ENCODE peak calls at places on chromosome 2, in seven cellular contexts. S is AG09309, F is GM20000, X is HCT116, P is right lobe of liver, Z is cardiac muscle cell, G is H1. K is an unnamed sample.

GRCh38 chr2:190959911-190960788 is 53.8 kb downstream of the STAT1 start:
- DNase-seq in F (no peak), P (no peak), Z (no peak), X (no peak), S (no peak), G (no peak), K (no peak)

GRCh38 chr2:172249336-172249735 is 146.6 kb upstream of the DLX2 start:
- DNase-seq in F (no peak), S (no peak), Z (no peak), G (no peak), X (no peak), P (no peak), K (no peak)

GRCh38 chr2:149536649-149537048 is 50.9 kb downstream of the MMADHC start:
- DNase-seq in G (no peak), F (no peak), P (no peak), Z (no peak), S (no peak), X (no peak), K (no peak)

GRCh38 chr2:11701831-11702301 is 31.9 kb upstream of the NTSR2 start:
- DNase-seq in G (no peak), X (no peak), S (no peak), F (no peak), Z (no peak), P (no peak), K (no peak)

GRCh38 chr2:239234151-239234825 is 166.5 kb downstream of the HDAC4 start:
- DNase-seq in G (no peak), F (no peak), P (no peak), Z (no peak), S (no peak), X (no peak), K (no peak)

GRCh38 chr2:159298967-159299366 is 12.5 kb upstream of the WDSUB1 start:
- DNase-seq in F (no peak), X (no peak), P (no peak), G (no peak), S (no peak), Z (no peak), K (no peak)

GRCh38 chr2:48902521-48902920 is 147.0 kb upstream of the LHCGR start:
- DNase-seq in S (no peak), F (no peak), Z (no peak), X (no peak), G (no peak), P (no peak), K (no peak)

GRCh38 chr2:219457784-219458369 is 23.2 kb downstream of the SPEG start:
- DNase-seq in S (no peak), Z (peak), P (no peak), G (no peak), X (no peak), F (no peak), K (peak)

GRCh38 chr2:182132605-182133004 is 147.0 kb downstream of the PPP1R1C start:
- DNase-seq in P (no peak), X (no peak), F (no peak), Z (no peak), S (no peak), G (no peak), K (no peak)

GRCh38 chr2:177334940-177335543 is 57.5 kb upstream of the AGPS start:
- DNase-seq in S (no peak), Z (peak), F (peak), X (peak), P (no peak), G (no peak), K (no peak)

GRCh38 chr2:177261115-177261779 is 3.3 kb downstream of the NFE2L2 start:
- DNase-seq in P (no peak), G (no peak), S (no peak), F (no peak), Z (no peak), X (no peak), K (no peak)

GRCh38 chr2:50491541-50492114 is 540.3 kb downstream of the NRXN1 start:
- DNase-seq in S (peak), P (no peak), F (peak), X (peak), Z (peak), G (no peak), K (no peak)

GRCh38 chr2:121128741-121129659 is 156.0 kb downstream of the TFCP2L1 start:
- DNase-seq in S (no peak), G (peak), X (peak), Z (peak), F (no peak), P (peak), K (no peak)

GRCh38 chr2:3631851-3632659 is 25.9 kb upstream of the ALLC start:
- DNase-seq in P (no peak), F (no peak), Z (no peak), G (peak), S (no peak), X (no peak), K (peak)

GRCh38 chr2:26768759-26769500 is 4.8 kb downstream of the SLC35F6 start:
- DNase-seq in Z (no peak), S (no peak), X (peak), F (no peak), G (no peak), P (peak), K (no peak)

GRCh38 chr2:158546412-158547144 is 89.8 kb downstream of the PKP4 start:
- DNase-seq in F (peak), G (no peak), X (no peak), S (no peak), P (no peak), Z (no peak), K (no peak)

GRCh38 chr2:25401307-25402021 is 59.7 kb upstream of the DNMT3A start:
- DNase-seq in P (no peak), F (no peak), G (no peak), S (no peak), Z (no peak), X (no peak), K (no peak)

GRCh38 chr2:94990956-94991355 is 34.6 kb upstream of the MAL start:
- DNase-seq in F (no peak), G (peak), P (no peak), Z (no peak), X (no peak), S (no peak), K (no peak)

GRCh38 chr2:167005096-167005495 is 116.8 kb downstream of the XIRP2 start:
- DNase-seq in S (no peak), P (no peak), G (no peak), Z (no peak), X (no peak), F (no peak), K (no peak)

GRCh38 chr2:121316986-121317385 is 32.0 kb upstream of the TFCP2L1 start:
- DNase-seq in F (no peak), S (no peak), G (no peak), X (no peak), P (no peak), Z (no peak), K (no peak)

GRCh38 chr2:55885129-55885943 is 38.2 kb downstream of the EFEMP1 start:
- DNase-seq in G (no peak), Z (no peak), P (no peak), S (peak), F (no peak), X (peak), K (no peak)

GRCh38 chr2:25331686-25332365 is 9.9 kb downstream of the DNMT3A start:
- DNase-seq in X (no peak), P (no peak), G (no peak), F (no peak), Z (no peak), S (no peak), K (no peak)

GRCh38 chr2:163044116-163044515 is 205.5 kb upstream of the KCNH7 start:
- DNase-seq in Z (no peak), G (no peak), F (no peak), S (no peak), X (no peak), P (no peak), K (no peak)

GRCh38 chr2:74457549-74458131 is 598 bp upstream of the WBP1 start:
- DNase-seq in F (peak), X (no peak), Z (peak), P (peak), S (no peak), G (peak), K (no peak)

GRCh38 chr2:47339745-47340541 is 63.0 kb upstream of the MSH2 start:
- DNase-seq in Z (no peak), X (peak), F (no peak), G (no peak), S (no peak), P (no peak), K (no peak)

GRCh38 chr2:100140582-100140981 is 1.8 kb downstream of the AFF3 start:
- DNase-seq in G (no peak), P (no peak), S (no peak), Z (no peak), X (no peak), F (no peak), K (no peak)

GRCh38 chr2:196322963-196323810 is 151.8 kb upstream of the STK17B start:
- DNase-seq in Z (no peak), F (no peak), X (no peak), G (no peak), S (peak), P (no peak), K (no peak)

GRCh38 chr2:190948671-190949070 is 65.3 kb downstream of the STAT1 start:
- DNase-seq in Z (no peak), G (no peak), P (no peak), F (no peak), S (no peak), X (peak), K (no peak)

GRCh38 chr2:239267411-239267941 is 133.3 kb downstream of the HDAC4 start:
- DNase-seq in Z (no peak), P (peak), S (peak), F (peak), X (peak), G (no peak), K (no peak)

GRCh38 chr2:11007331-11007909 is 95.7 kb downstream of the KCNF1 start:
- DNase-seq in Z (no peak), G (no peak), S (no peak), X (no peak), F (no peak), P (no peak), K (no peak)

GRCh38 chr2:230938516-230939065 is 13.5 kb upstream of the GPR55 start:
- DNase-seq in X (no peak), S (no peak), F (no peak), P (no peak), G (peak), Z (no peak), K (no peak)

GRCh38 chr2:55401124-55401523 is 18.5 kb downstream of the CCDC88A start:
- DNase-seq in F (no peak), X (no peak), G (no peak), P (no peak), Z (no peak), S (no peak), K (no peak)

GRCh38 chr2:129008881-129009554 is 690.4 kb upstream of the HS6ST1 start:
- DNase-seq in Z (no peak), X (no peak), P (no peak), S (no peak), F (no peak), G (no peak), K (peak)

GRCh38 chr2:188394931-188395330 is 103.3 kb downstream of the GULP1 start:
- DNase-seq in S (no peak), X (no peak), F (no peak), G (no peak), Z (peak), P (no peak), K (no peak)

GRCh38 chr2:46058140-46058539 is 239.1 kb upstream of the EPAS1 start:
- DNase-seq in S (no peak), P (peak), G (no peak), F (no peak), X (no peak), Z (no peak), K (no peak)

GRCh38 chr2:146301287-146301686 is 1543.5 kb upstream of the ACVR2A start:
- DNase-seq in Z (no peak), X (no peak), P (no peak), F (no peak), S (no peak), G (no peak), K (no peak)

GRCh38 chr2:114025030-114025429 is 135.1 kb downstream of the ACTR3 start:
- DNase-seq in S (no peak), G (no peak), X (no peak), Z (no peak), F (no peak), P (no peak), K (no peak)
- TF ChIP-seq CTCF in S (no peak), G (peak), X (no peak), Z (no peak), F (no peak), P (no peak), K (no peak)

GRCh38 chr2:228699400-228699799 is 517.9 kb upstream of the SPHKAP start:
- DNase-seq in P (no peak), Z (no peak), F (no peak), X (no peak), G (no peak), S (no peak), K (no peak)
- TF ChIP-seq CTCF in P (no peak), Z (peak), F (no peak), X (peak), G (peak), S (no peak), K (peak)

GRCh38 chr2:23327897-23328296 is 57.1 kb upstream of the KLHL29 start:
- DNase-seq in Z (peak), P (no peak), S (no peak), F (no peak), G (no peak), X (no peak), K (no peak)

GRCh38 chr2:23324281-23324680 is 60.7 kb upstream of the KLHL29 start:
- DNase-seq in Z (no peak), F (no peak), X (no peak), S (no peak), G (no peak), P (no peak), K (no peak)

GRCh38 chr2:23326322-23326721 is 58.7 kb upstream of the KLHL29 start:
- DNase-seq in S (no peak), Z (no peak), F (no peak), P (no peak), G (no peak), X (no peak), K (no peak)

GRCh38 chr2:23335550-23335949 is 49.4 kb upstream of the KLHL29 start:
- DNase-seq in S (no peak), X (no peak), F (no peak), P (no peak), Z (no peak), G (no peak), K (no peak)

DNA sequence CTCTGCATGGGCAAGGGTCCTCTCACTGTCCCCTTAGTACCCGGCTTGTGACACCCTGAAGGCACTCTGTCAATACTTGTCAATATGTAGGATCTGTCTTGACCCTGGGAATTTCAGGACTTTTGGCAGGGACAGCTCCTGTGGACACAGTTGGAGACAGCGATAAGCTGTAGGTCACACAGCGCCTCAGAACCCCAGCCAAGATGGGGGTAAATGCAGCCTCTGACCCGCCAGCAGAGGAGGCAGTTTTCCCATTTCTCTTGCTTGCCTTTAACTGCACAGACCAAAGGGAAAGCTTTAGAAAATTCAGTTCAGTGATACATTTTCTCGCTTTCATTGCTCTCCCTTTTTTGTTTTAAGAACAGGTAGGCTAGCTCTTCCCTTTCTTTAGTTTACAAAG is 54.8 kb upstream of the KLHL29 start:
- DNase-seq in G (peak), P (no peak), Z (peak), X (no peak), F (no peak), S (no peak), K (no peak)
- TF ChIP-seq CTCF in G (peak), P (no peak), Z (peak), X (peak), F (peak), S (no peak), K (no peak)

GRCh38 chr2:28108143-28108542 is 217.6 kb downstream of the BABAM2 start:
- DNase-seq in F (no peak), P (no peak), Z (no peak), X (no peak), G (no peak), S (peak), K (no peak)
- TF ChIP-seq CTCF in F (no peak), P (no peak), Z (no peak), X (no peak), G (no peak), S (no peak), K (no peak)

GRCh38 chr2:19545507-19545906 is 187.1 kb upstream of the OSR1 start:
- DNase-seq in Z (no peak), F (no peak), X (no peak), G (no peak), P (no peak), S (no peak), K (no peak)
- TF ChIP-seq CTCF in Z (no peak), F (no peak), X (no peak), G (no peak), P (no peak), S (no peak), K (no peak)

K was measured in chondrocyte.